ENCODE peak calls at places on chromosome 13, in six cellular contexts. One of them, this sample, is unnamed.

GRCh38 chr13:109156181-109156935 is 526.9 kb downstream of the MYO16 start:
- DNase-seq in neural progenitor cell: no peak
- DNase-seq in GM23248: peak; percentile 80
- DNase-seq in MM.1S: no peak
- DNase-seq in SK-N-SH: no peak
- DNase-seq in HCT116: no peak
- DNase-seq in this sample: peak; percentile 88

GRCh38 chr13:106534844-106535551 is 464 bp downstream of the EFNB2 start:
- DNase-seq in neural progenitor cell: no peak
- DNase-seq in GM23248: peak; percentile 24
- DNase-seq in MM.1S: peak; percentile 13
- DNase-seq in SK-N-SH: no peak
- DNase-seq in HCT116: no peak
- DNase-seq in this sample: peak; percentile 13

GRCh38 chr13:24671367-24672117 is 8.7 kb upstream of the ATP12A start:
- DNase-seq in neural progenitor cell: peak; percentile 69
- DNase-seq in GM23248: peak; percentile 97
- DNase-seq in MM.1S: no peak
- DNase-seq in SK-N-SH: peak; percentile 82
- DNase-seq in HCT116: peak; percentile 67
- DNase-seq in this sample: peak; percentile 86

GRCh38 chr13:75195479-75196111 is 286.4 kb downstream of the TBC1D4 start:
- DNase-seq in neural progenitor cell: peak; percentile 79
- DNase-seq in GM23248: no peak
- DNase-seq in MM.1S: no peak
- DNase-seq in SK-N-SH: no peak
- DNase-seq in HCT116: no peak
- DNase-seq in this sample: no peak

GRCh38 chr13:43307921-43308433 is 284.6 kb downstream of the DNAJC15 start:
- DNase-seq in neural progenitor cell: no peak
- DNase-seq in GM23248: peak; percentile 81
- DNase-seq in MM.1S: no peak
- DNase-seq in SK-N-SH: peak; percentile 71
- DNase-seq in HCT116: no peak
- DNase-seq in this sample: peak; percentile 16

GRCh38 chr13:92187378-92187989 is 789.1 kb downstream of the GPC5 start:
- DNase-seq in neural progenitor cell: peak; percentile 52
- DNase-seq in GM23248: peak; percentile 44
- DNase-seq in MM.1S: peak; percentile 48
- DNase-seq in SK-N-SH: peak; percentile 64
- DNase-seq in HCT116: no peak
- DNase-seq in this sample: peak; percentile 46

GRCh38 chr13:43472344-43472743 is 314.4 kb downstream of the ENOX1 start:
- DNase-seq in neural progenitor cell: no peak
- DNase-seq in GM23248: no peak
- DNase-seq in MM.1S: no peak
- DNase-seq in SK-N-SH: no peak
- DNase-seq in HCT116: no peak
- DNase-seq in this sample: no peak

GRCh38 chr13:27450921-27451461 is 627 bp upstream of the MTIF3 start:
- DNase-seq in neural progenitor cell: peak; percentile 58
- DNase-seq in GM23248: peak; percentile 75
- DNase-seq in MM.1S: peak; percentile 55
- DNase-seq in SK-N-SH: peak; percentile 54
- DNase-seq in HCT116: peak; percentile 55
- DNase-seq in this sample: peak; percentile 81

GRCh38 chr13:74449811-74450524 is 315.8 kb upstream of the KLF12 start:
- DNase-seq in neural progenitor cell: no peak
- DNase-seq in GM23248: no peak
- DNase-seq in MM.1S: no peak
- DNase-seq in SK-N-SH: no peak
- DNase-seq in HCT116: no peak
- DNase-seq in this sample: no peak

GRCh38 chr13:41981961-41982723 is 21.2 kb upstream of the VWA8 start:
- DNase-seq in neural progenitor cell: no peak
- DNase-seq in GM23248: peak; percentile 2
- DNase-seq in MM.1S: no peak
- DNase-seq in SK-N-SH: no peak
- DNase-seq in HCT116: no peak
- DNase-seq in this sample: no peak

GRCh38 chr13:44748439-44748838 is 172.3 kb upstream of the TSC22D1 start:
- DNase-seq in neural progenitor cell: no peak
- DNase-seq in GM23248: no peak
- DNase-seq in MM.1S: no peak
- DNase-seq in SK-N-SH: no peak
- DNase-seq in HCT116: no peak
- DNase-seq in this sample: no peak

GRCh38 chr13:100024023-100024422 is 42.4 kb downstream of the ZIC2 start:
- DNase-seq in neural progenitor cell: no peak
- DNase-seq in GM23248: no peak
- DNase-seq in MM.1S: no peak
- DNase-seq in SK-N-SH: no peak
- DNase-seq in HCT116: no peak
- DNase-seq in this sample: no peak

GRCh38 chr13:99661791-99662190 is 160.5 kb downstream of the TM9SF2 start:
- DNase-seq in neural progenitor cell: peak; percentile 93
- DNase-seq in GM23248: no peak
- DNase-seq in MM.1S: no peak
- DNase-seq in SK-N-SH: no peak
- DNase-seq in HCT116: no peak
- DNase-seq in this sample: no peak

GRCh38 chr13:80363890-80364503 is 23.1 kb upstream of the SPRY2 start:
- DNase-seq in neural progenitor cell: peak; percentile 47
- DNase-seq in GM23248: peak; percentile 67
- DNase-seq in MM.1S: no peak
- DNase-seq in SK-N-SH: peak; percentile 56
- DNase-seq in HCT116: no peak
- DNase-seq in this sample: peak; percentile 49

GRCh38 chr13:44800626-44801025 is 188.6 kb downstream of the NUFIP1 start:
- DNase-seq in neural progenitor cell: no peak
- DNase-seq in GM23248: no peak
- DNase-seq in MM.1S: no peak
- DNase-seq in SK-N-SH: no peak
- DNase-seq in HCT116: no peak
- DNase-seq in this sample: no peak

GRCh38 chr13:41652735-41653361 is 195.5 kb downstream of the RGCC start:
- DNase-seq in neural progenitor cell: peak; percentile 33
- DNase-seq in GM23248: peak; percentile 80
- DNase-seq in MM.1S: no peak
- DNase-seq in SK-N-SH: peak; percentile 60
- DNase-seq in HCT116: peak; percentile 23
- DNase-seq in this sample: peak; percentile 60

GRCh38 chr13:49297338-49297737 is 49.6 kb downstream of the CDADC1 start:
- DNase-seq in neural progenitor cell: no peak
- DNase-seq in GM23248: peak; percentile 4
- DNase-seq in MM.1S: no peak
- DNase-seq in SK-N-SH: no peak
- DNase-seq in HCT116: no peak
- DNase-seq in this sample: no peak

GRCh38 chr13:32073180-32073864 is 41.7 kb downstream of the FRY start:
- DNase-seq in neural progenitor cell: no peak
- DNase-seq in GM23248: no peak
- DNase-seq in MM.1S: no peak
- DNase-seq in SK-N-SH: no peak
- DNase-seq in HCT116: no peak
- DNase-seq in this sample: no peak

GRCh38 chr13:69178000-69178399 is 929.6 kb upstream of the ATXN8OS start:
- DNase-seq in neural progenitor cell: no peak
- DNase-seq in GM23248: no peak
- DNase-seq in MM.1S: no peak
- DNase-seq in SK-N-SH: no peak
- DNase-seq in HCT116: no peak
- DNase-seq in this sample: peak; percentile 23

GRCh38 chr13:47639716-47640447 is 361.2 kb downstream of the SUCLA2 start:
- DNase-seq in neural progenitor cell: no peak
- DNase-seq in GM23248: peak; percentile 24
- DNase-seq in MM.1S: no peak
- DNase-seq in SK-N-SH: no peak
- DNase-seq in HCT116: no peak
- DNase-seq in this sample: peak; percentile 2

GRCh38 chr13:74329978-74330377 is 195.8 kb upstream of the KLF12 start:
- DNase-seq in neural progenitor cell: no peak
- DNase-seq in GM23248: no peak
- DNase-seq in MM.1S: no peak
- DNase-seq in SK-N-SH: no peak
- DNase-seq in HCT116: no peak
- DNase-seq in this sample: peak; percentile 3

GRCh38 chr13:98349731-98350305 is 172.7 kb upstream of the RNF113B start:
- DNase-seq in neural progenitor cell: peak; percentile 74
- DNase-seq in GM23248: no peak
- DNase-seq in MM.1S: no peak
- DNase-seq in SK-N-SH: peak; percentile 24
- DNase-seq in HCT116: no peak
- DNase-seq in this sample: no peak

GRCh38 chr13:94612050-94612449 is 10.4 kb downstream of the GPR180 start:
- DNase-seq in neural progenitor cell: no peak
- DNase-seq in GM23248: no peak
- DNase-seq in MM.1S: no peak
- DNase-seq in SK-N-SH: no peak
- DNase-seq in HCT116: no peak
- DNase-seq in this sample: no peak

GRCh38 chr13:89380101-89380500 is 1708.9 kb downstream of the SLITRK5 start:
- DNase-seq in neural progenitor cell: no peak
- DNase-seq in GM23248: no peak
- DNase-seq in MM.1S: peak; percentile 47
- DNase-seq in SK-N-SH: no peak
- DNase-seq in HCT116: peak; percentile 4
- DNase-seq in this sample: peak; percentile 80

GRCh38 chr13:98346904-98347636 is 170.0 kb upstream of the RNF113B start:
- DNase-seq in neural progenitor cell: no peak
- DNase-seq in GM23248: no peak
- DNase-seq in MM.1S: no peak
- DNase-seq in SK-N-SH: no peak
- DNase-seq in HCT116: no peak
- DNase-seq in this sample: no peak

DNA sequence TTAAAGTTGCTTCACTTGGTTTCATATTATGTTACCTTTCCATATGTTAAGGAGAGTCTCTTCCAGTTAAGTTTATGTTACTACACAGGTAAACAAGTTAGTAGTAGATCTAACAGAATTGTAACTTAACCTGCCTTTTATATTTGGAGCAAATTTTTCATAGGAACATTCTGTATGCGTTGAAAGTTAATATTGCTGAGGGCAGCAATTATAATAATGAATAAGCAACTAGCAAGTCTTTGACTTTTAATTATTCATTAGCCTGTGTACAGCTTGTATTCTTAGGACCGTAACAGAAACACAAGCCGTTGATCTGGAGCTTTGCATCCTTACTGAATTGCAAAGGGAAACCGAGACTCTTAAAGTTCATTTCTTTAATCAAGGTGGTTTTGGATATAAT is 11.6 kb downstream of the SUGT1 start:
- DNase-seq in neural progenitor cell: no peak
- DNase-seq in GM23248: no peak
- DNase-seq in MM.1S: no peak
- DNase-seq in SK-N-SH: no peak
- DNase-seq in HCT116: no peak
- DNase-seq in this sample: no peak
- H3K9ac ChIP-seq in neural progenitor cell: no peak overlapping the region
- H3K9ac ChIP-seq in GM23248: no peak overlapping the region
- H3K9ac ChIP-seq in MM.1S: no peak overlapping the region
- H3K9ac ChIP-seq in SK-N-SH: no peak overlapping the region
- H3K9ac ChIP-seq in HCT116: no peak overlapping the region
- H3K9ac ChIP-seq in this sample: no peak overlapping the region

GRCh38 chr13:21884299-21884878 is 213.5 kb downstream of the FGF9 start:
- DNase-seq in neural progenitor cell: no peak
- DNase-seq in GM23248: no peak
- DNase-seq in MM.1S: no peak
- DNase-seq in SK-N-SH: no peak
- DNase-seq in HCT116: no peak
- DNase-seq in this sample: no peak
- TF ChIP-seq EZH2phosphoT487 in neural progenitor cell: no peak
- TF ChIP-seq EZH2phosphoT487 in GM23248: no peak
- TF ChIP-seq EZH2phosphoT487 in MM.1S: no peak
- TF ChIP-seq EZH2phosphoT487 in SK-N-SH: no peak
- TF ChIP-seq EZH2phosphoT487 in HCT116: no peak
- TF ChIP-seq EZH2phosphoT487 in this sample: no peak

GRCh38 chr13:97241761-97242160 is 19.6 kb downstream of the MBNL2 start:
- DNase-seq in neural progenitor cell: no peak
- DNase-seq in GM23248: no peak
- DNase-seq in MM.1S: no peak
- DNase-seq in SK-N-SH: no peak
- DNase-seq in HCT116: no peak
- DNase-seq in this sample: no peak

GRCh38 chr13:97243915-97244820 is 22.0 kb downstream of the MBNL2 start:
- DNase-seq in neural progenitor cell: no peak
- DNase-seq in GM23248: no peak
- DNase-seq in MM.1S: no peak
- DNase-seq in SK-N-SH: no peak
- DNase-seq in HCT116: no peak
- DNase-seq in this sample: no peak

GRCh38 chr13:97240789-97241734 is 18.9 kb downstream of the MBNL2 start:
- DNase-seq in neural progenitor cell: no peak
- DNase-seq in GM23248: no peak
- DNase-seq in MM.1S: no peak
- DNase-seq in SK-N-SH: no peak
- DNase-seq in HCT116: no peak
- DNase-seq in this sample: no peak

GRCh38 chr13:97245011-97245410 is 22.9 kb downstream of the MBNL2 start:
- DNase-seq in neural progenitor cell: no peak
- DNase-seq in GM23248: no peak
- DNase-seq in MM.1S: no peak
- DNase-seq in SK-N-SH: no peak
- DNase-seq in HCT116: no peak
- DNase-seq in this sample: no peak

GRCh38 chr13:97242755-97243497 is 20.8 kb downstream of the MBNL2 start:
- DNase-seq in neural progenitor cell: no peak
- DNase-seq in GM23248: no peak
- DNase-seq in MM.1S: no peak
- DNase-seq in SK-N-SH: no peak
- DNase-seq in HCT116: no peak
- DNase-seq in this sample: no peak
- H4K20me1 ChIP-seq in neural progenitor cell: peaks cover 2% of the 10 kb centered on the region
- H4K20me1 ChIP-seq in GM23248: peaks cover 6% of the 10 kb centered on the region
- H4K20me1 ChIP-seq in MM.1S: no peaks in the 10 kb centered on the region
- H4K20me1 ChIP-seq in SK-N-SH: peaks cover 11% of the 10 kb centered on the region
- H4K20me1 ChIP-seq in HCT116: no peaks in the 10 kb centered on the region
- H4K20me1 ChIP-seq in this sample: no peaks in the 10 kb centered on the region

GRCh38 chr13:93420887-93421286 is 194.3 kb downstream of the GPC6 start:
- DNase-seq in neural progenitor cell: no peak
- DNase-seq in GM23248: no peak
- DNase-seq in MM.1S: no peak
- DNase-seq in SK-N-SH: no peak
- DNase-seq in HCT116: no peak
- DNase-seq in this sample: no peak

GRCh38 chr13:93425411-93425810 is 198.8 kb downstream of the GPC6 start:
- DNase-seq in neural progenitor cell: no peak
- DNase-seq in GM23248: peak; percentile 35
- DNase-seq in MM.1S: no peak
- DNase-seq in SK-N-SH: no peak
- DNase-seq in HCT116: no peak
- DNase-seq in this sample: no peak

GRCh38 chr13:93418398-93418797 is 191.8 kb downstream of the GPC6 start:
- DNase-seq in neural progenitor cell: no peak
- DNase-seq in GM23248: no peak
- DNase-seq in MM.1S: no peak
- DNase-seq in SK-N-SH: no peak
- DNase-seq in HCT116: no peak
- DNase-seq in this sample: no peak

GRCh38 chr13:93420206-93420605 is 193.6 kb downstream of the GPC6 start:
- DNase-seq in neural progenitor cell: no peak
- DNase-seq in GM23248: no peak
- DNase-seq in MM.1S: no peak
- DNase-seq in SK-N-SH: no peak
- DNase-seq in HCT116: no peak
- DNase-seq in this sample: no peak

GRCh38 chr13:93422980-93423554 is 196.5 kb downstream of the GPC6 start:
- DNase-seq in neural progenitor cell: no peak
- DNase-seq in GM23248: no peak
- DNase-seq in MM.1S: no peak
- DNase-seq in SK-N-SH: no peak
- DNase-seq in HCT116: no peak
- DNase-seq in this sample: no peak
- H3K9ac ChIP-seq in neural progenitor cell: no peak overlapping the region
- H3K9ac ChIP-seq in GM23248: no peak overlapping the region
- H3K9ac ChIP-seq in MM.1S: no peak overlapping the region
- H3K9ac ChIP-seq in SK-N-SH: no peak overlapping the region
- H3K9ac ChIP-seq in HCT116: no peak overlapping the region
- H3K9ac ChIP-seq in this sample: no peak overlapping the region